ENCODE peak calls at places on chromosomes 7 and 10, in five cellular contexts. P is hepatocyte, F is kidney epithelial cell, Y is colonic mucosa, R is stomach. D is an unnamed sample.

GRCh38 chr10:101986277-101986971 is 69.5 kb downstream of the ARMH3 start:
- DNase-seq in F (no peak), P (no peak), R (peak; percentile 53), Y (no peak), D (no peak)

GRCh38 chr7:67462781-67463191 is 466.2 kb downstream of the TYW1 start:
- DNase-seq in R (no peak), Y (peak; percentile 24), F (no peak), P (peak; percentile 72), D (no peak)

GRCh38 chr10:95445223-95445836 is 115.8 kb downstream of the SORBS1 start:
- DNase-seq in R (peak; percentile 74), Y (peak; percentile 76), F (no peak), P (peak; percentile 37), D (no peak)

GRCh38 chr7:5382281-5383041 is 41.2 kb downstream of the TNRC18 start:
- DNase-seq in R (no peak), Y (no peak), P (peak; percentile 75), F (no peak), D (no peak)

GRCh38 chr10:3995302-3996210 is 210.5 kb upstream of the KLF6 start:
- DNase-seq in F (peak; percentile 16), R (no peak), Y (no peak), P (no peak), D (no peak)

GRCh38 chr7:11434371-11434770 is 397.6 kb downstream of the THSD7A start:
- DNase-seq in R (no peak), Y (no peak), P (no peak), F (no peak), D (no peak)

GRCh38 chr7:41566581-41566980 is 136.3 kb downstream of the INHBA start:
- DNase-seq in Y (no peak), F (no peak), P (no peak), R (no peak), D (no peak)

GRCh38 chr7:34939175-34939574 is 98.1 kb downstream of the DPY19L1 start:
- DNase-seq in Y (no peak), F (peak; percentile 25), R (no peak), P (peak; percentile 29), D (no peak)

GRCh38 chr10:86652361-86653202 is 1.8 kb upstream of the OPN4 start:
- DNase-seq in Y (no peak), R (no peak), F (no peak), P (no peak), D (no peak)

GRCh38 chr7:119936876-119937275 is 336.1 kb upstream of the KCND2 start:
- DNase-seq in Y (no peak), F (no peak), R (no peak), P (no peak), D (no peak)

GRCh38 chr7:119937745-119938144 is 335.2 kb upstream of the KCND2 start:
- DNase-seq in F (no peak), R (no peak), P (no peak), Y (no peak), D (no peak)

GRCh38 chr7:119931230-119931824 is 341.6 kb upstream of the KCND2 start:
- DNase-seq in F (no peak), Y (no peak), R (no peak), P (no peak), D (no peak)

GRCh38 chr7:119929891-119930290 is 343.1 kb upstream of the KCND2 start:
- DNase-seq in P (no peak), Y (no peak), F (no peak), R (no peak), D (no peak)

DNA sequence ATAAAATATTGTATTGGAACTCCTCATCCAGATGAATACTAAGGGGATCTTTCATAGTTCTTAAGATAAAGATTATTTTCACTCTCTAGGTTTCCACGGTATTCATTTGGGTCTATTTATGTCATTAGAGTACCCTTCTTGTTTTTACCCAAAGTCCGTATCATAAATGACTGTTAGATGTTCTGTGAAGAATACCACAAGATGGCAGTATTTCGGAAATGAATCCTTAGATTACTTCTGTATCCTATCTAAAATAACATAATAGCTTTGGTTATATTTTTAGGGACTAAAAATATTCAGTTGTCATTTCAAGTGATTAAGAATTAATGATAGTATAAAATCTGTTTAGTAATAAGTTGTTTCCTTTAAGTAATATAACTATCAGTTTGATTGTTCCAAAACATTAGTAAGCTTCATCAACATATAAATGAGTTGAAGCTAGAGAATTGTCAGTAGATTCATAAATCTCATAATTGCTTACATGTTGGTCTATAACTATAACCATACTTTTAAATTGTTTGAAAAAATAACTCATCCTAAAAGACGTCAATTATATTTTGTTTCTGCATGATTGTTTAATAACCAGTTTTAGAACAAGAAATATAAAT is 337.5 kb upstream of the KCND2 start:
- DNase-seq in F (no peak), Y (no peak), P (peak; percentile 65), R (no peak), D (no peak)
- TF ChIP-seq CTCF in F (peak; percentile 33), Y (no peak), P (peak; percentile 68), R (no peak), D (peak; percentile 29)

GRCh38 chr7:22140597-22140996 is 194.9 kb upstream of the CDCA7L start:
- DNase-seq in P (no peak), Y (no peak), R (no peak), F (no peak), D (no peak)

GRCh38 chr7:22138106-22138505 is 192.4 kb upstream of the CDCA7L start:
- DNase-seq in Y (no peak), P (no peak), R (no peak), F (no peak), D (no peak)

GRCh38 chr7:22138886-22139285 is 193.2 kb upstream of the CDCA7L start:
- DNase-seq in P (no peak), R (no peak), F (no peak), Y (no peak), D (no peak)

GRCh38 chr7:22137466-22137865 is 191.8 kb upstream of the CDCA7L start:
- DNase-seq in P (no peak), R (no peak), F (no peak), Y (no peak), D (no peak)

GRCh38 chr7:22137026-22137425 is 191.3 kb upstream of the CDCA7L start:
- DNase-seq in Y (no peak), F (peak; percentile 9), P (no peak), R (no peak), D (no peak)
- H3K4me3 ChIP-seq in Y (no peak overlapping the region), F (no peak overlapping the region), P (no peak overlapping the region), R (no peak overlapping the region), D (no peak overlapping the region)

GRCh38 chr10:71657604-71658348 is 61.8 kb downstream of the C10orf105 start:
- DNase-seq in P (no peak), Y (no peak), R (no peak), F (no peak), D (no peak)
- H3K27me3 ChIP-seq in P (no peaks in the 10 kb centered on the region), Y (no peaks in the 10 kb centered on the region), R (peaks cover 14% of the 10 kb centered on the region), F (peaks cover 10% of the 10 kb centered on the region), D (no peaks in the 10 kb centered on the region)

DNA sequence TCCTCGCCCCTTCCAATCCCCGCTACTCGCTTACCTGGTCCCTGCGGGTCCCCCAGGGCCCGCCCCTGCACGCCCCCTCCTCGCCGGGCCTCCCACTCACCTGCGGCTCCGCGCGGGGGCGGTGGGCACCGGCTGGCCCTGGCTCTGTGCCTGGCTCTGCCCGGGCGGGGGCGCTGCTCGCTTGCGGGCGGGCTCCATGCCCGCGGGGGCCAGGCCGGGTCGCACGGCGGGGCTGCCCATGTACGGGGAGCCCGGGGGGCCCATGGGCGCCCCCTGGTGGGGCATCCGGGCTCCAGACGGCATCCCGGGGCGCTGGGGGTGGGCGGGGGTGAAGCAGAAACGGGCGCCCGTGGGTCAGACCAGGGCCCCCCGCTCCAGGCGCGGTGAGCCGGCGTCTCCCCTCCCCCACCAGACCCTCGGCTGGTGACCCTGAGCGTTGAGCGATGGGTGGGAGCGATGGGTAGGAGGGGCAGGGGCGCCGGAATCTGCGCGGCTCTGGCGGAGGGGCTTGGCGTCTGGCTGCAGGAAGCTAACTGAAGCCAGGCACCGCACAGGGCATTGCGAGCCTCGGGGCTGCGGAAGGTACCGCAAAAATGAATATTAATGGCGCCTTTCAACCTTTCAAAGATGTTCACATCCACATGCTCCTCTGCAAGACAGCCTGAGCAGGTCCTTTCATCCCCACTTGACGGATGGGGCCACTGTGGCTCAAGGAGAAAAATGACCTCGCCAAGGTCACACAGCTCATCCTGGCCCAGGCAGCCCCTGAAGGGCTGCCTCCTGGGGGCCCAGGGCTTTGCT is 2.9 kb downstream of the SMARCD3 start:
- DNase-seq in R (peak; percentile 49), Y (no peak), P (peak; percentile 83), F (no peak), D (no peak)
- TF ChIP-seq CTCF in R (no peak), Y (peak; percentile 66), P (peak; percentile 70), F (peak; percentile 43), D (peak; percentile 8)

GRCh38 chr7:27187158-27187701 is 2.2 kb upstream of the HOXA11 start:
- DNase-seq in R (no peak), F (no peak), Y (no peak), P (no peak), D (no peak)

GRCh38 chr7:27184342-27185012 is 555 bp downstream of the HOXA11 start:
- DNase-seq in R (peak; percentile 34), P (no peak), Y (no peak), F (no peak), D (peak; percentile 50)

GRCh38 chr7:27185013-27185707 is at the start of gene HOXA11:
- DNase-seq in P (peak; percentile 85), Y (peak; percentile 91), F (peak; percentile 95), R (peak; percentile 22), D (no peak)

GRCh38 chr7:27186450-27187157 is 1.6 kb upstream of the HOXA11 start:
- DNase-seq in Y (no peak), F (no peak), P (no peak), R (no peak), D (no peak)

DNA sequence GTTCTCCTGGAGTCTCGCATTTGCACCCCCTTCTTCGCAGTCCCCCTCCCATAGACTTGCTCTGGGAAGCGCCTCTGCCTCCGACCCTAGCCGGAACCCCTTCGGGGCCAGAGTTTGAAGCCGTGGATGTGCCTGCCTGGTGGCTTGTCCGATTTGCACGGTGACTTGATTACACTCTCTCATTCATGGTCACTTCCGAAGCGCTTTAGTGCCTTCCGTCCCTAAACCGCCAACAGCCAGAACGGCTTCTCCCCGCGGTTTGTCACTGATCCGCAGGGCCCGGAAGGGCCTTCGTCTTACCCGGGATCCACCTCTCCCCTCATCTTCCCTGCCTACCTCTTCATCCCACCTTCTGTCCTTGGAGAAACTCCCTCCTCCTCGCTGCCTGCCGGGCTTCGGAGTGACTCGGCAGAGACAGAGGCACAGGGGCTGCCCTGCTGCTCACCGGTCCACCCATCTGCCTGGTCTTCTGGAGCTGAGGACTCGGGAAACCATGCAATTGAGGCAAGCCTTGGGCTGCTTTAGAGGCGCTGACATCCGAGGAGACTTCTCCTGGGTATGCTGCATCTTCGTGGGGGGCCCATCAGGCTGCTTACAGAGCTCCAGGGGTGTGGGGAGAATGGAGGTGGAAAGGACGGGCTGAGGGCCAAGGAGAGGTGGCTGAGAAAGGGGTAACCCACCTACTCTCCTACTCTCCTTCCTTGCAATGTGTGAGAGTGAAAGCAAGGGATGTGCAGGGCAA is 847 bp upstream of the HOXA11 start:
- DNase-seq in P (no peak), Y (no peak), F (no peak), R (peak; percentile 7), D (no peak)
- H3K4me3 ChIP-seq in P (peak overlapping the region; percentile 46), Y (peak overlapping the region; percentile 50), F (peak overlapping the region; percentile 78), R (no peak overlapping the region), D (no peak overlapping the region)

DNA sequence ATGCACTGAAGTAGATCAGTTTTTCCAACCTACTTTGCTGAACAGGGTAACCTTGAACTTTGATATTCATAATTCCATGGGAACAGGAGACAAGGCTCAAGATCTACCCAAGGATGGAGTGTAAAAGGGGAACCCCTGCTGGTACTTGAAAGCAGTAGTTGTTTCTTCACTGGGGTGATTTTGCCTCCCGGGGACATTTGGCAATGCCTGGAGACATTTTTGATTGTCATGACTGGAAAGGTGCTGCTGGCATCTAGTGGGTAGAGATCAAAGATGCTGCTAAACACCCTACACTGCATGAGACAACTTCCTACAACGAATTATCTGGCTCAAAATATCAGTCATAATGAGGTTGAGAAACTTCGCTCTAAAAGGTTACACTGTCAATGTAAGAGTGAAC is 214.8 kb upstream of the CTBP2 start:
- DNase-seq in Y (no peak), P (no peak), F (peak; percentile 5), R (no peak), D (peak; percentile 32)
- H3K27me3 ChIP-seq in Y (no peaks in the 10 kb centered on the region), P (no peaks in the 10 kb centered on the region), F (no peaks in the 10 kb centered on the region), R (peaks cover 7% of the 10 kb centered on the region), D (no peaks in the 10 kb centered on the region)

GRCh38 chr7:113835367-113835766 is 83.4 kb downstream of the PPP1R3A start:
- DNase-seq in Y (no peak), R (no peak), P (no peak), F (no peak), D (no peak)
- TF ChIP-seq CTCF in Y (no peak), R (no peak), P (no peak), F (no peak), D (no peak)

D was measured in Caco-2.